ENCODE peak calls at places on chromosomes 2 and 18, in five cellular contexts. G is body of pancreas, O is OCI-LY7, V is heart right ventricle, I is adrenal gland. F is an unnamed sample.
A peak's percentile ranks its signal among the peaks of the same experiment; 100 is the strongest.

GRCh38 chr2:131047275-131047652 is 46.0 kb downstream of the FAM168B start:
- DNase-seq in I (no peak), G (no peak), O (no peak), V (no peak), F (no peak)

GRCh38 chr2:17133052-17133671 is 385.1 kb downstream of the RAD51AP2 start:
- DNase-seq in I (no peak), V (no peak), G (no peak), O (no peak), F (no peak)

GRCh38 chr2:10233131-10234012 is 69.3 kb upstream of the HPCAL1 start:
- DNase-seq in O (no peak), I (no peak), V (no peak), G (peak; percentile 2), F (no peak)

GRCh38 chr2:240249423-240250149 is 109.1 kb upstream of the OTOS start:
- DNase-seq in O (no peak), I (no peak), G (no peak), V (no peak), F (no peak)

GRCh38 chr2:237558918-237559645 is 7.3 kb upstream of the PRLH start:
- DNase-seq in I (peak; percentile 88), V (peak; percentile 44), G (peak; percentile 85), O (no peak), F (no peak)

GRCh38 chr2:195456765-195457164 is 200.3 kb upstream of the SLC39A10 start:
- DNase-seq in G (no peak), V (no peak), O (no peak), I (no peak), F (no peak)

GRCh38 chr2:171004363-171004762 is 75.3 kb downstream of the GORASP2 start:
- DNase-seq in O (no peak), G (no peak), V (no peak), I (no peak), F (no peak)

GRCh38 chr2:119250891-119251290 is 27.3 kb downstream of the STEAP3 start:
- DNase-seq in V (no peak), I (no peak), O (no peak), G (no peak), F (no peak)

GRCh38 chr2:54557601-54558187 is 101.6 kb downstream of the SPTBN1 start:
- DNase-seq in V (peak; percentile 64), I (peak; percentile 70), O (peak; percentile 81), G (peak; percentile 65), F (peak; percentile 80)

GRCh38 chr18:70469916-70470315 is 181.1 kb downstream of the SOCS6 start:
- DNase-seq in G (no peak), O (no peak), I (no peak), V (no peak), F (no peak)

GRCh38 chr18:2736823-2737222 is 81.3 kb downstream of the SMCHD1 start:
- DNase-seq in O (no peak), I (no peak), G (no peak), V (no peak), F (no peak)

GRCh38 chr2:151437630-151438029 is 27.9 kb downstream of the RIF1 start:
- DNase-seq in I (no peak), G (no peak), O (peak; percentile 44), V (no peak), F (peak; percentile 6)

GRCh38 chr18:10841203-10841602 is 308.2 kb downstream of the PIEZO2 start:
- DNase-seq in I (no peak), O (no peak), G (no peak), V (no peak), F (no peak)

GRCh38 chr18:11946756-11947155 is 34.6 kb upstream of the IMPA2 start:
- DNase-seq in G (peak; percentile 46), I (peak; percentile 39), V (no peak), O (no peak), F (no peak)

GRCh38 chr2:57907411-57907810 is 139.2 kb upstream of the VRK2 start:
- DNase-seq in I (no peak), O (no peak), G (no peak), V (no peak), F (no peak)

GRCh38 chr18:46070683-46071614 is 1.1 kb downstream of the PSTPIP2 start:
- DNase-seq in I (no peak), G (no peak), O (no peak), V (no peak), F (no peak)

DNA sequence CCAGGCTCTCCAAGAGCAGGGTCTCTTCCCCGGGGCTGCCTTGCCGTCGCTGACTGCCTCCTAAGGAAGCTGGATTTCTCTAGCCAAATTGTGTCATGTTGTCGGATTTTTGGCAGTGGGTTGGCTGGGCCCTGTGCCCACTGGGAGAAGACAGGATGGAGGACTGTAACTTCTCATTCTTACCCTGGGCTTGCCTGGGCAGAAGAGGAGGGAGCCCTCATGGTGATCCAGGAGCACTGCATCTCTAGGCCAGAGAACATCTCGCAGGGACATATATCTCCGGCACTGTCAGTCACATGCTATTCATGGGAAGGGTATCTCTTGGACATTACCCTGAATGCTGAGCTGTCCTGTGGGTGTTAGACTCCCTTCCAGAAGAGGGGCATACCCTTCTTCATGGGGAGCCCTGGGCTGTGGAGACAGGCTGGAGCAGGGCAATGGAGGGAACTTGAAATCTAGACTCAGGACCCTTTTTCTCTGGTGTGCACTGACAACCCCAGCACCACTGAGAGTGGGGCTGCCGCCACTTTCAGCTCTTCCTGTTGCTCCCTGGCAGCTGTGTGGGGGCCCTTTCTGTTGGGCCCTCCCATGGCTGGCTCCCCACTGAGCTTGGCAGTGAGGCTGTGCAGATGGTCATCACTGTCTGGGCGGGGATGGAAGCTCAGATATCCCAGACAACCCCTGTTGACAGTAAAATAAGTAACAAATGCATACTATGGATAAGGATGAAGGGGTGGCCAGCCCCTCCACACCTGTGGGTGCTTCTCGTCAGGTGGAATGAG is 6.6 kb downstream of the MYO7B start:
- DNase-seq in I (no peak), O (no peak), G (no peak), V (no peak), F (no peak)
- H3K27ac ChIP-seq in I (no peak overlapping the region), O (no peak overlapping the region), G (no peak overlapping the region), V (no peak overlapping the region), F (no peak overlapping the region)

GRCh38 chr2:197515798-197516761 is at the start of gene MOB4:
- DNase-seq in I (peak; percentile 96), V (peak; percentile 97), G (peak; percentile 97), O (peak; percentile 96), F (peak; percentile 94)

GRCh38 chr2:197515277-197515797 is 529 bp upstream of the MOB4 start:
- DNase-seq in G (no peak), O (peak; percentile 89), I (peak; percentile 57), V (no peak), F (no peak)

GRCh38 chr2:197517150-197517549 is 1.3 kb downstream of the MOB4 start:
- DNase-seq in V (no peak), O (no peak), G (no peak), I (no peak), F (no peak)

DNA sequence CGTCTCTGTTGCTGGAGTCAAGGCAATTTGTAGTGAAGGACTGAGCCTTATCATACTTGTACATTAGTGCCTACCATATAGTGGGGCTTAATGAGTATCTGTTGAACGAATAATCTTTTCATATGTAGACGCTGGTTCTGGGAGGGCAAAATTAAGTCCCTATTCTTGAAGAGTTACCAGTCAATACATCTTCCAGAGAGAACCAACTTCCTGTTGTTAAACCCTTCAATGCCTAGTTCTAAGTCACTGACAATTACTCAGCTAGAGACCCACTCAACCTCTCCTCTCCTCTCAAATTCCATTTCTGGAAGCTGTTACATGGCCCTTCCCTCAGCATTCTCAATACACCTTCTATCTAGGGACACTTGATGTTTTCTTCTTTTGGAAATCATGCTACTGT is 1.1 kb upstream of the MOB4 start:
- DNase-seq in I (no peak), V (no peak), G (no peak), O (peak; percentile 47), F (no peak)
- H3K4me3 ChIP-seq in I (peak overlapping the region; percentile 28), V (peak overlapping the region; percentile 78), G (no peak overlapping the region), O (peak overlapping the region; percentile 89), F (no peak overlapping the region)

GRCh38 chr18:55323051-55323994 is 264.7 kb downstream of the TCF4 start:
- DNase-seq in O (peak; percentile 8), I (peak; percentile 32), G (no peak), V (no peak), F (no peak)
- H3K27ac ChIP-seq in O (peak overlapping the region; percentile 61), I (peak overlapping the region; percentile 97), G (no peak overlapping the region), V (peak overlapping the region; percentile 94), F (no peak overlapping the region)

GRCh38 chr2:172430671-172431070 is 3.3 kb downstream of the ITGA6 start:
- DNase-seq in V (no peak), G (no peak), O (no peak), I (no peak), F (peak; percentile 91)
- H3K4me3 ChIP-seq in V (peak overlapping the region; percentile 88), G (no peak overlapping the region), O (no peak overlapping the region), I (no peak overlapping the region), F (peak overlapping the region; percentile 27)

GRCh38 chr2:46877619-46878113 is 37.9 kb downstream of the MCFD2 start:
- DNase-seq in G (no peak), V (no peak), I (no peak), O (no peak), F (no peak)
- H3K27ac ChIP-seq in G (no peak overlapping the region), V (peak overlapping the region; percentile 75), I (no peak overlapping the region), O (no peak overlapping the region), F (no peak overlapping the region)

GRCh38 chr2:148509703-148510036 is 134.9 kb upstream of the EPC2 start:
- DNase-seq in I (no peak), O (no peak), G (no peak), V (no peak), F (no peak)
- H3K4me3 ChIP-seq in I (peak overlapping the region; percentile 14), O (no peak overlapping the region), G (no peak overlapping the region), V (peak overlapping the region; percentile 40), F (no peak overlapping the region)

GRCh38 chr2:62410926-62411456 is 95.0 kb downstream of the TMEM17 start:
- DNase-seq in V (no peak), I (no peak), O (no peak), G (no peak), F (peak; percentile 81)
- H3K27ac ChIP-seq in V (peak overlapping the region; percentile 84), I (peak overlapping the region; percentile 86), O (peak overlapping the region; percentile 2), G (peak overlapping the region; percentile 41), F (peak overlapping the region; percentile 79)

GRCh38 chr2:236164983-236165301 is 3.2 kb downstream of the GBX2 start:
- DNase-seq in I (no peak), G (no peak), V (no peak), O (no peak), F (no peak)
- H3K4me3 ChIP-seq in I (no peak overlapping the region), G (no peak overlapping the region), V (no peak overlapping the region), O (no peak overlapping the region), F (no peak overlapping the region)

F was measured in small intestine.